ENCODE peak calls at places on chromosomes 16 and 17, in seven cellular contexts. One of them, this sample, is unnamed.

GRCh38 chr17:4477286-4477791 is 21.3 kb upstream of the SPNS2 start:
- DNase-seq in left ventricle myocardium inferior: no peak
- DNase-seq in IMR-90: no peak
- DNase-seq in naive thymus-derived CD4-positive, alpha-beta T cell: no peak
- DNase-seq in ovary: no peak
- DNase-seq in OCI-LY7: no peak
- DNase-seq in uterus: no peak
- DNase-seq in this sample: no peak

GRCh38 chr16:56513972-56514371 is 5.9 kb downstream of the BBS2 start:
- DNase-seq in uterus: peak
- DNase-seq in naive thymus-derived CD4-positive, alpha-beta T cell: no peak
- DNase-seq in OCI-LY7: peak
- DNase-seq in left ventricle myocardium inferior: no peak
- DNase-seq in ovary: no peak
- DNase-seq in IMR-90: peak
- DNase-seq in this sample: no peak

GRCh38 chr17:13222931-13223330 is 205.1 kb upstream of the ELAC2 start:
- DNase-seq in ovary: no peak
- DNase-seq in OCI-LY7: no peak
- DNase-seq in left ventricle myocardium inferior: no peak
- DNase-seq in naive thymus-derived CD4-positive, alpha-beta T cell: no peak
- DNase-seq in uterus: no peak
- DNase-seq in IMR-90: no peak
- DNase-seq in this sample: no peak

GRCh38 chr16:264440-264951 is 11.2 kb downstream of the RGS11 start:
- DNase-seq in IMR-90: no peak
- DNase-seq in OCI-LY7: no peak
- DNase-seq in ovary: no peak
- DNase-seq in left ventricle myocardium inferior: no peak
- DNase-seq in uterus: no peak
- DNase-seq in naive thymus-derived CD4-positive, alpha-beta T cell: no peak
- DNase-seq in this sample: no peak

GRCh38 chr17:76569607-76570279 is 15.9 kb downstream of the ST6GALNAC2 start:
- DNase-seq in left ventricle myocardium inferior: peak
- DNase-seq in uterus: no peak
- DNase-seq in naive thymus-derived CD4-positive, alpha-beta T cell: no peak
- DNase-seq in IMR-90: no peak
- DNase-seq in OCI-LY7: no peak
- DNase-seq in ovary: no peak
- DNase-seq in this sample: peak

GRCh38 chr17:4502466-4503154 is 3.9 kb downstream of the SPNS2 start:
- DNase-seq in ovary: no peak
- DNase-seq in naive thymus-derived CD4-positive, alpha-beta T cell: no peak
- DNase-seq in OCI-LY7: no peak
- DNase-seq in uterus: no peak
- DNase-seq in IMR-90: no peak
- DNase-seq in left ventricle myocardium inferior: no peak
- DNase-seq in this sample: no peak

GRCh38 chr17:7478276-7479138 is 924 bp downstream of the ZBTB4 start:
- DNase-seq in left ventricle myocardium inferior: peak
- DNase-seq in naive thymus-derived CD4-positive, alpha-beta T cell: peak
- DNase-seq in ovary: peak
- DNase-seq in OCI-LY7: no peak
- DNase-seq in uterus: peak
- DNase-seq in IMR-90: peak
- DNase-seq in this sample: peak

GRCh38 chr16:55043499-55043898 is 112.8 kb downstream of the IRX5 start:
- DNase-seq in left ventricle myocardium inferior: no peak
- DNase-seq in uterus: no peak
- DNase-seq in IMR-90: no peak
- DNase-seq in OCI-LY7: no peak
- DNase-seq in naive thymus-derived CD4-positive, alpha-beta T cell: no peak
- DNase-seq in ovary: no peak
- DNase-seq in this sample: no peak

GRCh38 chr17:38358586-38359513 is 7.2 kb downstream of the SOCS7 start:
- DNase-seq in ovary: no peak
- DNase-seq in left ventricle myocardium inferior: no peak
- DNase-seq in IMR-90: no peak
- DNase-seq in OCI-LY7: no peak
- DNase-seq in uterus: no peak
- DNase-seq in naive thymus-derived CD4-positive, alpha-beta T cell: no peak
- DNase-seq in this sample: no peak

GRCh38 chr16:79191933-79192332 is 408.6 kb downstream of the MAF start:
- DNase-seq in IMR-90: no peak
- DNase-seq in uterus: no peak
- DNase-seq in naive thymus-derived CD4-positive, alpha-beta T cell: no peak
- DNase-seq in OCI-LY7: no peak
- DNase-seq in left ventricle myocardium inferior: no peak
- DNase-seq in ovary: no peak
- DNase-seq in this sample: no peak

GRCh38 chr17:14784997-14785696 is 480.0 kb downstream of the PMP22 start:
- DNase-seq in IMR-90: no peak
- DNase-seq in left ventricle myocardium inferior: no peak
- DNase-seq in OCI-LY7: peak
- DNase-seq in naive thymus-derived CD4-positive, alpha-beta T cell: peak
- DNase-seq in ovary: no peak
- DNase-seq in uterus: no peak
- DNase-seq in this sample: no peak

GRCh38 chr17:64687376-64687775 is 25.3 kb upstream of the SMURF2 start:
- DNase-seq in ovary: no peak
- DNase-seq in OCI-LY7: no peak
- DNase-seq in left ventricle myocardium inferior: no peak
- DNase-seq in IMR-90: no peak
- DNase-seq in naive thymus-derived CD4-positive, alpha-beta T cell: no peak
- DNase-seq in uterus: no peak
- DNase-seq in this sample: no peak

GRCh38 chr17:74257311-74257710 is 16.7 kb upstream of the DNAI2 start:
- DNase-seq in ovary: no peak
- DNase-seq in uterus: no peak
- DNase-seq in left ventricle myocardium inferior: no peak
- DNase-seq in IMR-90: no peak
- DNase-seq in naive thymus-derived CD4-positive, alpha-beta T cell: no peak
- DNase-seq in OCI-LY7: no peak
- DNase-seq in this sample: no peak

DNA sequence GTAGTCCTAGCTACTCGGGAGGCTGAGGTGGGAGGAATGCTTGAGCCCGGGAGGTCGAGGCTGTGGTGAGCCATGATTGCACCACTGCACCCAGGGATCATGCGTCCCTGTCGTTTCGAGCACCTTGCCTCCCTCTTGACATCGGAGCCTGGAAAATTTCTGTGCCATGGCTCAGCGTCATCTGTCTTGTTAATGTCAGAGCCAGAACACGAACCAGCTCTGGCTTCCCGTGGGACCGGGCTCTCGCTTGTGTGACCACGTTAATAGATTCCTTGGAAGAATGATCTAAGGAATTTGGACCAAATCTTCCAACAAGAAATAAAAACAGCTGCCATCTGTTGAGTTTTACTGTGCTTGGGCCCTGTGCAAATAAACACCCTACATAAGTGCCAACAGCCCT is 117.7 kb downstream of the ABCC1 start:
- DNase-seq in left ventricle myocardium inferior: no peak
- DNase-seq in ovary: no peak
- DNase-seq in uterus: no peak
- DNase-seq in naive thymus-derived CD4-positive, alpha-beta T cell: no peak
- DNase-seq in IMR-90: peak
- DNase-seq in OCI-LY7: no peak
- DNase-seq in this sample: no peak
- H3K27ac ChIP-seq in left ventricle myocardium inferior: peak
- H3K27ac ChIP-seq in ovary: no peak
- H3K27ac ChIP-seq in uterus: peak
- H3K27ac ChIP-seq in naive thymus-derived CD4-positive, alpha-beta T cell: no peak
- H3K27ac ChIP-seq in IMR-90: no peak
- H3K27ac ChIP-seq in OCI-LY7: no peak
- H3K27ac ChIP-seq in this sample: no peak

GRCh38 chr17:48236681-48237134 is 129.1 kb downstream of the SNX11 start:
- DNase-seq in ovary: no peak
- DNase-seq in OCI-LY7: no peak
- DNase-seq in left ventricle myocardium inferior: no peak
- DNase-seq in naive thymus-derived CD4-positive, alpha-beta T cell: no peak
- DNase-seq in IMR-90: peak
- DNase-seq in uterus: no peak
- DNase-seq in this sample: no peak
- H3K27ac ChIP-seq in ovary: no peak
- H3K27ac ChIP-seq in OCI-LY7: no peak
- H3K27ac ChIP-seq in left ventricle myocardium inferior: no peak
- H3K27ac ChIP-seq in naive thymus-derived CD4-positive, alpha-beta T cell: no peak
- H3K27ac ChIP-seq in IMR-90: no peak
- H3K27ac ChIP-seq in uterus: no peak
- H3K27ac ChIP-seq in this sample: no peak

GRCh38 chr16:53960050-53960812 is 256.3 kb downstream of the FTO start:
- DNase-seq in uterus: no peak
- DNase-seq in left ventricle myocardium inferior: no peak
- DNase-seq in ovary: no peak
- DNase-seq in OCI-LY7: no peak
- DNase-seq in IMR-90: no peak
- DNase-seq in naive thymus-derived CD4-positive, alpha-beta T cell: no peak
- DNase-seq in this sample: no peak
- H3K27ac ChIP-seq in uterus: no peak
- H3K27ac ChIP-seq in left ventricle myocardium inferior: no peak
- H3K27ac ChIP-seq in ovary: no peak
- H3K27ac ChIP-seq in OCI-LY7: no peak
- H3K27ac ChIP-seq in IMR-90: no peak
- H3K27ac ChIP-seq in naive thymus-derived CD4-positive, alpha-beta T cell: no peak
- H3K27ac ChIP-seq in this sample: no peak

GRCh38 chr17:41531993-41532392 is 3.9 kb upstream of the KRT19 start:
- DNase-seq in ovary: no peak
- DNase-seq in IMR-90: no peak
- DNase-seq in left ventricle myocardium inferior: no peak
- DNase-seq in naive thymus-derived CD4-positive, alpha-beta T cell: no peak
- DNase-seq in uterus: no peak
- DNase-seq in OCI-LY7: no peak
- DNase-seq in this sample: no peak

GRCh38 chr17:41529491-41529915 is 1.4 kb upstream of the KRT19 start:
- DNase-seq in uterus: no peak
- DNase-seq in left ventricle myocardium inferior: no peak
- DNase-seq in naive thymus-derived CD4-positive, alpha-beta T cell: no peak
- DNase-seq in ovary: no peak
- DNase-seq in IMR-90: no peak
- DNase-seq in OCI-LY7: no peak
- DNase-seq in this sample: no peak

GRCh38 chr17:41530062-41531048 is 2.2 kb upstream of the KRT19 start:
- DNase-seq in left ventricle myocardium inferior: no peak
- DNase-seq in IMR-90: peak
- DNase-seq in uterus: peak
- DNase-seq in OCI-LY7: no peak
- DNase-seq in naive thymus-derived CD4-positive, alpha-beta T cell: no peak
- DNase-seq in ovary: peak
- DNase-seq in this sample: no peak

GRCh38 chr17:41527076-41528023 is 758 bp downstream of the KRT19 start:
- DNase-seq in left ventricle myocardium inferior: no peak
- DNase-seq in ovary: peak
- DNase-seq in naive thymus-derived CD4-positive, alpha-beta T cell: no peak
- DNase-seq in OCI-LY7: no peak
- DNase-seq in IMR-90: no peak
- DNase-seq in uterus: peak
- DNase-seq in this sample: no peak

DNA sequence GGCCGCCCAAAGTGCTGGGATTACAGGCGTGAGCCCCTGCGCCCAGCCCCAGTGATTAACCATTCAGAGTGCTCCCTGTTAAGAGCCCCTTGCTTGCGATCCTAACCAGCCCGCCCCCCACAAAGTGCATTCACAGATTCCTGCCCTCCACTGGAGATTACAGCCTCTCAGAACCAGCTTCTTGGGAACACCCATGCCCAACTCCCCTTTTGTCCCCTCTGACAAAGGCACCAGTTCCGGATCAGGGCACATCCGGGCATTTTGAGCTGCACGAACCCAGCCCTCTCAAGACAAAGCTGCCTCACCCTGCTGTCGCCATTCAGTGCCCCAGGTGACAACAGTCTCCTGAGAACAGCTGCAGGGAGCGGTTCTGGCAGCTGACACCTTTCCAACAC is 848 bp upstream of the KRT19 start:
- DNase-seq in uterus: no peak
- DNase-seq in left ventricle myocardium inferior: no peak
- DNase-seq in IMR-90: no peak
- DNase-seq in ovary: no peak
- DNase-seq in naive thymus-derived CD4-positive, alpha-beta T cell: no peak
- DNase-seq in OCI-LY7: no peak
- DNase-seq in this sample: no peak
- H3K27ac ChIP-seq in uterus: peak
- H3K27ac ChIP-seq in left ventricle myocardium inferior: no peak
- H3K27ac ChIP-seq in IMR-90: no peak
- H3K27ac ChIP-seq in ovary: no peak
- H3K27ac ChIP-seq in naive thymus-derived CD4-positive, alpha-beta T cell: no peak
- H3K27ac ChIP-seq in OCI-LY7: no peak
- H3K27ac ChIP-seq in this sample: no peak

DNA sequence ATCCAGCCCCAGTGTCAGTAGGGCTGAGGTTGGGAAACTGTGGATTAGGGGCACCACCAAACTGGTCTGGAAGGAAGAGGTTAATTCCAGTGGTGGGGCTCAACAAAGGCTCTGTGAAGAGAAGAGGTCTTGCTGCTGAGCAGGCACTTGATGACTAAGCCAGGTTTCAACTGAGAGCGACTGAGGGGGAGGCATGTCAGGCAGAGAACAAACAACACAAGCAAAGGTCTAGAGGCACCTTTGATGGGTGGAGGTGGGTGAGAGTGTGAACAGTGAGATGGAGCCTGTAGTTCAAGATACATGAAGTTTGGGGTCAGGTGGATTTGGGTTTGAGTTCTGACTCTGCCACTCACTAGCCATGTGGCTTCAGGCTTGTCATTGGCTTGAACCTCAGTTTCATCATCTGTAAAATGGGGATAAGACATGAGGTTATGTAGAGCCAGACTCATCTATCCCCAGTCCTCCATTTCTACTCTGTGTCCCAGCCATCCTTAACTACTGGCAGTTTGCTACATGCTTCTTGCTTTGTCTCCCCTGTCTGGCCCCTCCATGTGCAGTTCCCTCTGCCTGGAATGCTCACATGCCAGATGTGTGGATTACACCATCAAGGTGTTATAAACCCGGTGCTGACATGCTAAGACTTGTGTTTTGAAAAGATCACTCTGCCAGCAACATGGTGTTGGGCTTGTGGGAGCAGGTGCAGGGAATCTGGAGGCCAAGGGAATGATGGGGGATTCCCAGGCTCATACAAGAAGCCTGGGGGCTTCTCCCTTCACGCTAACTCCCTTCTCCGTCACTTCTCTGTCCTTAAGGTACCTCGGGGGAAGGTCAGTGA is 3.0 kb upstream of the RMI2 start:
- DNase-seq in IMR-90: no peak
- DNase-seq in left ventricle myocardium inferior: no peak
- DNase-seq in uterus: no peak
- DNase-seq in ovary: no peak
- DNase-seq in OCI-LY7: no peak
- DNase-seq in naive thymus-derived CD4-positive, alpha-beta T cell: no peak
- DNase-seq in this sample: no peak
- H3K27ac ChIP-seq in IMR-90: no peak
- H3K27ac ChIP-seq in left ventricle myocardium inferior: no peak
- H3K27ac ChIP-seq in uterus: no peak
- H3K27ac ChIP-seq in ovary: no peak
- H3K27ac ChIP-seq in OCI-LY7: no peak
- H3K27ac ChIP-seq in naive thymus-derived CD4-positive, alpha-beta T cell: no peak
- H3K27ac ChIP-seq in this sample: no peak

GRCh38 chr17:83104577-83105505 is 25.4 kb downstream of the METRNL start:
- DNase-seq in naive thymus-derived CD4-positive, alpha-beta T cell: no peak
- DNase-seq in ovary: no peak
- DNase-seq in uterus: no peak
- DNase-seq in left ventricle myocardium inferior: no peak
- DNase-seq in OCI-LY7: no peak
- DNase-seq in IMR-90: no peak
- DNase-seq in this sample: no peak
- H3K27ac ChIP-seq in naive thymus-derived CD4-positive, alpha-beta T cell: no peak
- H3K27ac ChIP-seq in ovary: no peak
- H3K27ac ChIP-seq in uterus: no peak
- H3K27ac ChIP-seq in left ventricle myocardium inferior: no peak
- H3K27ac ChIP-seq in OCI-LY7: no peak
- H3K27ac ChIP-seq in IMR-90: no peak
- H3K27ac ChIP-seq in this sample: no peak

This sample was measured in substantia nigra.